ENCODE peak calls at places on chromosomes 6 and 20, in five cellular contexts. L is H1, P is H9, M is neuronal stem cell, H is mesenchymal stem cell. Q is an unnamed sample.

GRCh38 chr20:19784511-19785172 is 26.6 kb downstream of the RIN2 start:
- DNase-seq in L (no peak), P (peak; percentile 47), M (peak; percentile 66), H (peak; percentile 90), Q (peak; percentile 56)

GRCh38 chr20:63963784-63964301 is 5.9 kb downstream of the ZNF512B start:
- DNase-seq in L (no peak), P (no peak), M (no peak), H (no peak), Q (no peak)

GRCh38 chr6:3569817-3570216 is 113.0 kb upstream of the SLC22A23 start:
- DNase-seq in L (no peak), P (no peak), M (no peak), H (no peak), Q (no peak)

GRCh38 chr6:118735320-118735719 is 83.9 kb upstream of the CEP85L start:
- DNase-seq in L (no peak), P (peak; percentile 69), M (no peak), H (no peak), Q (no peak)

GRCh38 chr6:63997217-63997616 is 361.6 kb downstream of the PHF3 start:
- DNase-seq in L (no peak), P (no peak), M (no peak), H (no peak), Q (no peak)

GRCh38 chr6:170034294-170034693 is 256.6 kb downstream of the DLL1 start:
- DNase-seq in L (no peak), P (no peak), M (no peak), H (no peak), Q (no peak)

GRCh38 chr6:106568518-106568917 is 60.8 kb downstream of the RTN4IP1 start:
- DNase-seq in L (no peak), P (no peak), M (no peak), H (no peak), Q (no peak)

GRCh38 chr20:21435576-21435975 is 38.2 kb upstream of the NKX2-4 start:
- DNase-seq in L (no peak), P (no peak), M (no peak), H (no peak), Q (no peak)

GRCh38 chr6:3013486-3013885 is 13.8 kb downstream of the NQO2 start:
- DNase-seq in L (no peak), P (no peak), M (no peak), H (peak; percentile 62), Q (no peak)

GRCh38 chr6:104356197-104356596 is 503.5 kb downstream of the HACE1 start:
- DNase-seq in L (no peak), P (no peak), M (no peak), H (no peak), Q (no peak)

GRCh38 chr6:121563286-121563685 is 127.8 kb downstream of the GJA1 start:
- DNase-seq in L (no peak), P (no peak), M (no peak), H (no peak), Q (peak; percentile 83)
- H2BK12ac ChIP-seq in L (no peak overlapping the region), P (no peak overlapping the region), M (no peak overlapping the region), H (no peak overlapping the region), Q (no peak overlapping the region)

GRCh38 chr6:55875420-55875819 is at the start of gene BMP5:
- DNase-seq in L (no peak), P (no peak), M (peak; percentile 14), H (peak; percentile 43), Q (no peak)
- H4K91ac ChIP-seq in L (no peak within 1 kb of the TSS), P (no peak within 1 kb of the TSS), M (no peak within 1 kb of the TSS), H (no peak within 1 kb of the TSS), Q (no peak within 1 kb of the TSS)

GRCh38 chr6:38193486-38194281 is 374.2 kb downstream of the ZFAND3 start:
- DNase-seq in L (no peak), P (no peak), M (no peak), H (no peak), Q (no peak)
- H3K18ac ChIP-seq in L (no peak overlapping the region), P (no peak overlapping the region), M (no peak overlapping the region), H (no peak overlapping the region), Q (no peak overlapping the region)

GRCh38 chr6:56671651-56672461 is 29.2 kb upstream of the DST start:
- DNase-seq in L (no peak), P (no peak), M (no peak), H (no peak), Q (no peak)
- H2BK12ac ChIP-seq in L (no peak overlapping the region), P (no peak overlapping the region), M (no peak overlapping the region), H (no peak overlapping the region), Q (no peak overlapping the region)

DNA sequence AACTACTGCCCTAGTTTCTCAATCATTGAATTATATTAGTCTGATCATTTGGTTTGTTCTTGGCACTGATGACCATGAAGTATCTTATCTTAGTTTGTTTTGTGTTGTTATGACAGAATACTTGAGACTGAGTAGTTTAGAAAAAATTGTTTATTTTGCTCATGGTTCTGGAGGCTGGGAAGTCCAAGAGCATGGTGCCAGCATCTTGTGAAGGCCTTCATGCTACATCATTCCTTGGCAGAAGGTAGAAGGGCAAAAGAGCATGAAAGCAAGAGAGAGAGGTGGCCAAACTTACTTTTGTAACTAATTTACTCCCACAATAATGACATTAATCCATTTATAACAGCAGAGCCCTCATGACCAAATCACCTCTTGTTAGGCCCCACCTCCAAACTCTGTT is 40.1 kb upstream of the ANKEF1 start:
- DNase-seq in L (no peak), P (no peak), M (no peak), H (no peak), Q (no peak)
- H4K91ac ChIP-seq in L (no peak overlapping the region), P (no peak overlapping the region), M (no peak overlapping the region), H (no peak overlapping the region), Q (no peak overlapping the region)

GRCh38 chr6:139520321-139520768 is 145.9 kb upstream of the CITED2 start:
- DNase-seq in L (no peak), P (no peak), M (no peak), H (no peak), Q (peak; percentile 90)

GRCh38 chr6:139519097-139519496 is 144.6 kb upstream of the CITED2 start:
- DNase-seq in L (no peak), P (no peak), M (no peak), H (no peak), Q (no peak)

GRCh38 chr6:139519571-139520031 is 145.2 kb upstream of the CITED2 start:
- DNase-seq in L (no peak), P (no peak), M (no peak), H (peak; percentile 79), Q (peak; percentile 77)

GRCh38 chr6:139522471-139523220 is 148.2 kb upstream of the CITED2 start:
- DNase-seq in L (no peak), P (no peak), M (no peak), H (no peak), Q (peak; percentile 30)

GRCh38 chr6:139521338-139521737 is 146.9 kb upstream of the CITED2 start:
- DNase-seq in L (no peak), P (no peak), M (no peak), H (no peak), Q (no peak)
- H3K18ac ChIP-seq in L (no peak overlapping the region), P (no peak overlapping the region), M (no peak overlapping the region), H (no peak overlapping the region), Q (no peak overlapping the region)

GRCh38 chr6:51553246-51554015 is 534.0 kb downstream of the PKHD1 start:
- DNase-seq in L (no peak), P (no peak), M (no peak), H (no peak), Q (no peak)
- H2BK12ac ChIP-seq in L (no peak overlapping the region), P (no peak overlapping the region), M (no peak overlapping the region), H (no peak overlapping the region), Q (no peak overlapping the region)